ENCODE peak calls at places on chromosomes 7 and 10, in seven cellular contexts. V is uterus; O is CD8-positive, alpha-beta memory T cell; G is heart left ventricle; T is IMR-90; E is fibroblast of lung; D is A549. J is an unnamed sample.

GRCh38 chr7:102287465-102288146 is 938 bp downstream of the SH2B2 start:
- DNase-seq in V (peak; percentile 49), O (peak; percentile 55), G (peak; percentile 51), T (no peak), E (no peak), D (peak; percentile 31), J (no peak)

GRCh38 chr10:111295788-111296187 is 219.0 kb downstream of the ADRA2A start:
- DNase-seq in V (no peak), O (no peak), G (no peak), T (no peak), E (no peak), D (no peak), J (no peak)

GRCh38 chr7:57579454-57579853 is 129.5 kb downstream of the ZNF716 start:
- DNase-seq in V (no peak), O (no peak), G (no peak), T (no peak), E (no peak), D (no peak), J (no peak)

GRCh38 chr10:52801951-52802350 is 29.4 kb upstream of the MBL2 start:
- DNase-seq in V (no peak), O (no peak), G (no peak), T (no peak), E (peak; percentile 56), D (peak; percentile 7), J (no peak)

GRCh38 chr7:116173051-116174028 is 37.0 kb upstream of the TES start:
- DNase-seq in V (no peak), O (no peak), G (no peak), T (peak; percentile 69), E (peak; percentile 59), D (peak; percentile 73), J (no peak)

GRCh38 chr7:151271699-151272355 is 23.3 kb upstream of the SMARCD3 start:
- DNase-seq in V (peak; percentile 54), O (no peak), G (peak; percentile 45), T (peak; percentile 40), E (no peak), D (peak; percentile 33), J (no peak)

GRCh38 chr10:97494863-97495506 is 3.2 kb downstream of the MMS19 start:
- DNase-seq in V (no peak), O (no peak), G (no peak), T (peak; percentile 49), E (peak; percentile 23), D (no peak), J (no peak)

GRCh38 chr10:24027107-24027506 is 181.8 kb upstream of the KIAA1217 start:
- DNase-seq in V (no peak), O (no peak), G (no peak), T (no peak), E (no peak), D (no peak), J (no peak)

GRCh38 chr10:5502903-5503835 is 3.8 kb upstream of the CALML5 start:
- DNase-seq in V (no peak), O (no peak), G (no peak), T (no peak), E (no peak), D (no peak), J (no peak)

GRCh38 chr10:119687192-119688032 is 36.2 kb downstream of the BAG3 start:
- DNase-seq in V (no peak), O (no peak), G (no peak), T (no peak), E (peak; percentile 72), D (no peak), J (no peak)

GRCh38 chr10:86367339-86367951 is 850 bp upstream of the GRID1 start:
- DNase-seq in V (no peak), O (no peak), G (no peak), T (no peak), E (peak; percentile 9), D (no peak), J (no peak)

GRCh38 chr7:84100866-84101265 is 93.7 kb downstream of the SEMA3A start:
- DNase-seq in V (no peak), O (no peak), G (no peak), T (peak; percentile 69), E (peak; percentile 33), D (peak; percentile 69), J (no peak)

GRCh38 chr10:60883187-60883586 is 60.8 kb downstream of the RHOBTB1 start:
- DNase-seq in V (no peak), O (no peak), G (no peak), T (peak; percentile 24), E (peak; percentile 22), D (peak; percentile 55), J (no peak)

GRCh38 chr10:132572545-132572937 is 35.0 kb downstream of the INPP5A start:
- DNase-seq in V (no peak), O (no peak), G (no peak), T (peak; percentile 36), E (peak; percentile 36), D (peak; percentile 44), J (no peak)

GRCh38 chr10:3668276-3668960 is 116.6 kb downstream of the KLF6 start:
- DNase-seq in V (peak; percentile 69), O (peak; percentile 83), G (no peak), T (peak; percentile 84), E (peak; percentile 91), D (no peak), J (no peak)

GRCh38 chr7:372546-372938 is 82.6 kb downstream of the FOXL3 start:
- DNase-seq in V (no peak), O (no peak), G (no peak), T (no peak), E (no peak), D (no peak), J (no peak)

GRCh38 chr10:35668865-35669650 is 27.0 kb upstream of the FZD8 start:
- DNase-seq in V (no peak), O (no peak), G (no peak), T (no peak), E (no peak), D (no peak), J (no peak)

GRCh38 chr10:21078410-21079329 is 181.6 kb upstream of the NEBL start:
- DNase-seq in V (peak; percentile 60), O (no peak), G (peak; percentile 64), T (peak; percentile 61), E (peak; percentile 50), D (peak; percentile 81), J (peak; percentile 58)

GRCh38 chr7:76352193-76352592 is 6.6 kb downstream of the YWHAG start:
- DNase-seq in V (no peak), O (no peak), G (no peak), T (peak; percentile 56), E (no peak), D (no peak), J (no peak)

GRCh38 chr10:61832866-61833481 is 68.5 kb upstream of the ARID5B start:
- DNase-seq in V (no peak), O (no peak), G (no peak), T (peak; percentile 40), E (peak; percentile 49), D (no peak), J (no peak)

GRCh38 chr7:36300696-36301350 is 88.8 kb upstream of the ANLN start:
- DNase-seq in V (no peak), O (no peak), G (no peak), T (no peak), E (no peak), D (no peak), J (no peak)

GRCh38 chr10:876442-876841 is 55.1 kb downstream of the LARP4B start:
- DNase-seq in V (no peak), O (no peak), G (no peak), T (no peak), E (no peak), D (no peak), J (no peak)

GRCh38 chr7:30910369-30911073 is 1.1 kb upstream of the AQP1 start:
- DNase-seq in V (no peak), O (no peak), G (no peak), T (no peak), E (no peak), D (no peak), J (no peak)
- H3K27ac ChIP-seq in V (peak overlapping the region; percentile 68), O (no peak overlapping the region), G (no peak overlapping the region), T (no peak overlapping the region), E (no peak overlapping the region), D (no peak overlapping the region), J (no peak overlapping the region)

DNA sequence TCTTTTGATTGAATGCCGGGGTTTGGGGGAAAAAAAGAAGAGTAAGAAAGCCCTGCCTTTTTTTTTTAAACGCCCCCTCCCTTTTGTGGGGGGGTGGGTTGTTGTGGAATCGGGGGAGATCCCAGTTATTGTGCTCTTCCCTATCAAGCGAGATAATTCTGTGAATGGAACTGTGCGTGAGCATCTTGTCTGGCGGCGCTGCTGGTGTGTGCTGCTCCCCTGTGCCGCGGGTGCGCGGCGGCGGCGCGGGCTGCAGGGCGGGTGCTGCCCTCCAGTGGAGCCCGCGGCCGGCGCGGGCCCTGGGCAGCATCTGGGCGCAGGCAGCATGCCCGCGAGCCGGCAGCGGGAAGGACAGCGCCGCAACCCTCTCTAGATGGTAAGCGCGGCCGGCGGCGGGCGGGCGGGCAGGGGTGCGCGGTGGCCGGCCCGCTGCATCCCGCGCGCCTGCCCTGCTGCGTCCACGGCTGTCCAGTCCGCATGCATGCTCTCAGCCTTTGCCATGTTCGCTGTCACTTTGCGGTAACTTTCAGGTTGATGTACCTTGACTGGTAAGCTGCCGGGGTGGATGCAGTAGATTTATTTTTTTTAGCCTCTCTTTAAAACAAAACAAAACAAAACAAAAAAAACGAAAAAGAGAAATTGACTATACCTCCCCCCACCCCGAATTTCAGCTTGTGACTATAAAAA is 176.6 kb downstream of the TCF7L2 start:
- DNase-seq in V (peak; percentile 65), O (peak; percentile 50), G (peak; percentile 79), T (peak; percentile 76), E (peak; percentile 75), D (peak; percentile 82), J (peak; percentile 78)
- H3K27ac ChIP-seq in V (peak overlapping the region; percentile 77), O (no peak overlapping the region), G (no peak overlapping the region), T (no peak overlapping the region), E (no peak overlapping the region), D (peak overlapping the region; percentile 90), J (peak overlapping the region; percentile 19)

GRCh38 chr7:139763330-139763729 is 14.5 kb downstream of the HIPK2 start:
- DNase-seq in V (no peak), O (no peak), G (no peak), T (no peak), E (no peak), D (no peak), J (no peak)
- H3K27ac ChIP-seq in V (no peak overlapping the region), O (no peak overlapping the region), G (no peak overlapping the region), T (no peak overlapping the region), E (no peak overlapping the region), D (peak overlapping the region; percentile 36), J (no peak overlapping the region)

GRCh38 chr7:32119790-32120196 is 49.6 kb upstream of the PDE1C start:
- DNase-seq in V (no peak), O (no peak), G (peak; percentile 48), T (no peak), E (no peak), D (no peak), J (no peak)

GRCh38 chr7:32116436-32116835 is 46.2 kb upstream of the PDE1C start:
- DNase-seq in V (no peak), O (no peak), G (no peak), T (no peak), E (no peak), D (no peak), J (no peak)

GRCh38 chr7:32117837-32118236 is 47.6 kb upstream of the PDE1C start:
- DNase-seq in V (no peak), O (no peak), G (no peak), T (peak; percentile 6), E (no peak), D (no peak), J (no peak)

DNA sequence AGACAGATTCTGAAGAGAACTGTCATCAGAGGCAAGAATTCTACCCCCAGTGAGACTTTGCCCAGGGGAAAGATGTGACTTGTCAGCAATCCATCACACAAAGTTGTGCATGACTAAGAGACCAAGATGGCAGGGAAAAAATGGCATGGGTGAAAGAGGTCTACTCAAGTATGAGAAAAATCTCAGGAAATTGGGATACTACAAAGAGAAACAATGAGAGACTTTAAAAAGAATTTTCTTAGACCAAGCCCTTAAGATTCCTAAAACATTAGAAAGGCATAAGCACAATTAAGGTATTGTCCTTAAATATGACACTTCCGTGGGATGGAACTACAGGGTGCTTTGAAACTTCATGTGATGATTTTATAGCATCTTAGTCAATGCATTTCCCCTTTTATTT is 45.6 kb upstream of the PDE1C start:
- DNase-seq in V (no peak), O (no peak), G (no peak), T (peak; percentile 65), E (peak; percentile 95), D (no peak), J (peak; percentile 51)
- H3K27ac ChIP-seq in V (no peak overlapping the region), O (no peak overlapping the region), G (no peak overlapping the region), T (no peak overlapping the region), E (no peak overlapping the region), D (no peak overlapping the region), J (peak overlapping the region; percentile 85)

J was measured in SJSA1.